ENCODE peak calls at places on chromosomes 5 and 9, in ten cellular contexts. One of them, this sample, is unnamed.

GRCh38 chr5:32852535-32852934 is 141.4 kb downstream of the NPR3 start:
- DNase-seq in stimulated activated CD4-positive, alpha-beta T cell treated with anti-CD3 and anti-CD28 coated beads, Interleukin-2, amount 100 ng/mL, for 48 hours: no peak
- DNase-seq in stimulated activated naive CD4-positive, alpha-beta T cell: no peak
- DNase-seq in aorta: peak
- DNase-seq in T-cell: no peak
- DNase-seq in effector memory CD8-positive, alpha-beta T cell: no peak
- DNase-seq in naive thymus-derived CD8-positive, alpha-beta T cell: no peak
- DNase-seq in anterior cingulate cortex: no peak
- DNase-seq in AG09309: no peak
- DNase-seq in GM18507: no peak
- DNase-seq in this sample: no peak

GRCh38 chr9:26870292-26870691 is 22.3 kb downstream of the CAAP1 start:
- DNase-seq in AG09309: no peak
- DNase-seq in aorta: no peak
- DNase-seq in stimulated activated CD4-positive, alpha-beta T cell treated with anti-CD3 and anti-CD28 coated beads, Interleukin-2, amount 100 ng/mL, for 48 hours: no peak
- DNase-seq in GM18507: no peak
- DNase-seq in stimulated activated naive CD4-positive, alpha-beta T cell: no peak
- DNase-seq in effector memory CD8-positive, alpha-beta T cell: no peak
- DNase-seq in anterior cingulate cortex: no peak
- DNase-seq in naive thymus-derived CD8-positive, alpha-beta T cell: no peak
- DNase-seq in T-cell: no peak
- DNase-seq in this sample: peak

GRCh38 chr9:137306546-137307254 is 4.6 kb upstream of the NRARP start:
- DNase-seq in T-cell: no peak
- DNase-seq in AG09309: no peak
- DNase-seq in GM18507: no peak
- DNase-seq in aorta: peak
- DNase-seq in stimulated activated naive CD4-positive, alpha-beta T cell: no peak
- DNase-seq in anterior cingulate cortex: no peak
- DNase-seq in naive thymus-derived CD8-positive, alpha-beta T cell: no peak
- DNase-seq in effector memory CD8-positive, alpha-beta T cell: no peak
- DNase-seq in stimulated activated CD4-positive, alpha-beta T cell treated with anti-CD3 and anti-CD28 coated beads, Interleukin-2, amount 100 ng/mL, for 48 hours: no peak
- DNase-seq in this sample: no peak

GRCh38 chr5:126138475-126139005 is 284.7 kb upstream of the GRAMD2B start:
- DNase-seq in GM18507: no peak
- DNase-seq in anterior cingulate cortex: no peak
- DNase-seq in aorta: no peak
- DNase-seq in stimulated activated naive CD4-positive, alpha-beta T cell: no peak
- DNase-seq in effector memory CD8-positive, alpha-beta T cell: no peak
- DNase-seq in naive thymus-derived CD8-positive, alpha-beta T cell: no peak
- DNase-seq in AG09309: no peak
- DNase-seq in T-cell: no peak
- DNase-seq in stimulated activated CD4-positive, alpha-beta T cell treated with anti-CD3 and anti-CD28 coated beads, Interleukin-2, amount 100 ng/mL, for 48 hours: no peak
- DNase-seq in this sample: no peak

GRCh38 chr9:33167949-33168535 is 906 bp upstream of the B4GALT1 start:
- DNase-seq in aorta: no peak
- DNase-seq in stimulated activated naive CD4-positive, alpha-beta T cell: no peak
- DNase-seq in effector memory CD8-positive, alpha-beta T cell: no peak
- DNase-seq in T-cell: peak
- DNase-seq in stimulated activated CD4-positive, alpha-beta T cell treated with anti-CD3 and anti-CD28 coated beads, Interleukin-2, amount 100 ng/mL, for 48 hours: no peak
- DNase-seq in anterior cingulate cortex: no peak
- DNase-seq in naive thymus-derived CD8-positive, alpha-beta T cell: no peak
- DNase-seq in GM18507: no peak
- DNase-seq in AG09309: no peak
- DNase-seq in this sample: no peak

GRCh38 chr9:83706703-83707517 is 848 bp downstream of the UBQLN1 start:
- DNase-seq in T-cell: peak
- DNase-seq in effector memory CD8-positive, alpha-beta T cell: peak
- DNase-seq in aorta: peak
- DNase-seq in stimulated activated CD4-positive, alpha-beta T cell treated with anti-CD3 and anti-CD28 coated beads, Interleukin-2, amount 100 ng/mL, for 48 hours: peak
- DNase-seq in naive thymus-derived CD8-positive, alpha-beta T cell: peak
- DNase-seq in anterior cingulate cortex: no peak
- DNase-seq in AG09309: no peak
- DNase-seq in stimulated activated naive CD4-positive, alpha-beta T cell: peak
- DNase-seq in GM18507: no peak
- DNase-seq in this sample: no peak

GRCh38 chr5:77230727-77231469 is 20.4 kb downstream of the PDE8B start:
- DNase-seq in AG09309: no peak
- DNase-seq in anterior cingulate cortex: no peak
- DNase-seq in stimulated activated naive CD4-positive, alpha-beta T cell: no peak
- DNase-seq in GM18507: no peak
- DNase-seq in naive thymus-derived CD8-positive, alpha-beta T cell: no peak
- DNase-seq in stimulated activated CD4-positive, alpha-beta T cell treated with anti-CD3 and anti-CD28 coated beads, Interleukin-2, amount 100 ng/mL, for 48 hours: no peak
- DNase-seq in effector memory CD8-positive, alpha-beta T cell: no peak
- DNase-seq in T-cell: no peak
- DNase-seq in aorta: no peak
- DNase-seq in this sample: no peak

GRCh38 chr5:146369691-146370090 is 31.1 kb downstream of the POU4F3 start:
- DNase-seq in GM18507: no peak
- DNase-seq in naive thymus-derived CD8-positive, alpha-beta T cell: no peak
- DNase-seq in effector memory CD8-positive, alpha-beta T cell: no peak
- DNase-seq in T-cell: no peak
- DNase-seq in stimulated activated naive CD4-positive, alpha-beta T cell: no peak
- DNase-seq in AG09309: peak
- DNase-seq in aorta: no peak
- DNase-seq in stimulated activated CD4-positive, alpha-beta T cell treated with anti-CD3 and anti-CD28 coated beads, Interleukin-2, amount 100 ng/mL, for 48 hours: no peak
- DNase-seq in anterior cingulate cortex: no peak
- DNase-seq in this sample: no peak

GRCh38 chr5:59207416-59207815 is 624.5 kb downstream of the RAB3C start:
- DNase-seq in naive thymus-derived CD8-positive, alpha-beta T cell: no peak
- DNase-seq in anterior cingulate cortex: no peak
- DNase-seq in stimulated activated naive CD4-positive, alpha-beta T cell: no peak
- DNase-seq in stimulated activated CD4-positive, alpha-beta T cell treated with anti-CD3 and anti-CD28 coated beads, Interleukin-2, amount 100 ng/mL, for 48 hours: no peak
- DNase-seq in GM18507: no peak
- DNase-seq in T-cell: no peak
- DNase-seq in aorta: no peak
- DNase-seq in AG09309: no peak
- DNase-seq in effector memory CD8-positive, alpha-beta T cell: no peak
- DNase-seq in this sample: no peak

GRCh38 chr5:19920761-19921160 is 67.2 kb downstream of the CDH18 start:
- DNase-seq in stimulated activated CD4-positive, alpha-beta T cell treated with anti-CD3 and anti-CD28 coated beads, Interleukin-2, amount 100 ng/mL, for 48 hours: no peak
- DNase-seq in T-cell: no peak
- DNase-seq in GM18507: no peak
- DNase-seq in effector memory CD8-positive, alpha-beta T cell: no peak
- DNase-seq in naive thymus-derived CD8-positive, alpha-beta T cell: no peak
- DNase-seq in aorta: no peak
- DNase-seq in stimulated activated naive CD4-positive, alpha-beta T cell: no peak
- DNase-seq in AG09309: no peak
- DNase-seq in anterior cingulate cortex: no peak
- DNase-seq in this sample: no peak